ENCODE peak calls at places on chromosome 9, in five cellular contexts. F is SK-N-SH, Y is K562, M is HepG2, K is H1. R is an unnamed sample.

GRCh38 chr9:5492965-5493364 is 17.4 kb upstream of the PDCD1LG2 start:
- DNase-seq in F (no peak), Y (no peak), M (peak; percentile 3), K (no peak), R (no peak)

GRCh38 chr9:93252781-93253530 is 69.0 kb downstream of the WNK2 start:
- DNase-seq in F (no peak), Y (no peak), M (no peak), K (no peak), R (no peak)

GRCh38 chr9:34349324-34349723 is 20.0 kb downstream of the NUDT2 start:
- DNase-seq in F (no peak), Y (no peak), M (no peak), K (no peak), R (no peak)

GRCh38 chr9:69965416-69966145 is 78.1 kb upstream of the MAMDC2 start:
- DNase-seq in F (no peak), Y (no peak), M (no peak), K (no peak), R (no peak)

GRCh38 chr9:26524225-26524624 is 368.4 kb downstream of the CAAP1 start:
- DNase-seq in F (no peak), Y (no peak), M (no peak), K (no peak), R (no peak)

GRCh38 chr9:80177949-80178480 is 606.2 kb downstream of the TLE4 start:
- DNase-seq in F (no peak), Y (no peak), M (no peak), K (no peak), R (no peak)

GRCh38 chr9:116313638-116314037 is 160.0 kb downstream of the PAPPA start:
- DNase-seq in F (no peak), Y (no peak), M (no peak), K (no peak), R (no peak)

GRCh38 chr9:88789785-88790184 is 201.5 kb upstream of the S1PR3 start:
- DNase-seq in F (no peak), Y (no peak), M (no peak), K (no peak), R (no peak)

GRCh38 chr9:6873862-6874261 is 116.1 kb downstream of the KDM4C start:
- DNase-seq in F (no peak), Y (no peak), M (no peak), K (no peak), R (no peak)

GRCh38 chr9:81848472-81848871 is 79.8 kb upstream of the SPATA31D4 start:
- DNase-seq in F (no peak), Y (no peak), M (peak; percentile 7), K (no peak), R (no peak)

GRCh38 chr9:107976767-107977166 is 487.2 kb upstream of the KLF4 start:
- DNase-seq in F (no peak), Y (no peak), M (no peak), K (no peak), R (no peak)

GRCh38 chr9:18726546-18726945 is 252.6 kb downstream of the ADAMTSL1 start:
- DNase-seq in F (no peak), Y (no peak), M (no peak), K (no peak), R (no peak)

GRCh38 chr9:85427749-85428148 is 314.0 kb downstream of the AGTPBP1 start:
- DNase-seq in F (no peak), Y (no peak), M (no peak), K (no peak), R (no peak)

GRCh38 chr9:28598396-28598795 is 1025.1 kb upstream of the C9orf72 start:
- DNase-seq in F (peak; percentile 3), Y (no peak), M (no peak), K (no peak), R (no peak)

GRCh38 chr9:6272229-6272597 is 56.0 kb upstream of the TPD52L3 start:
- DNase-seq in F (no peak), Y (no peak), M (peak; percentile 76), K (no peak), R (no peak)

GRCh38 chr9:17906204-17906840 is 327.5 kb downstream of the SH3GL2 start:
- DNase-seq in F (peak; percentile 17), Y (no peak), M (no peak), K (no peak), R (no peak)

GRCh38 chr9:18020254-18020745 is 441.4 kb downstream of the SH3GL2 start:
- DNase-seq in F (no peak), Y (no peak), M (no peak), K (no peak), R (peak; percentile 26)

GRCh38 chr9:77712533-77713130 is 64.5 kb upstream of the GNA14 start:
- DNase-seq in F (no peak), Y (no peak), M (peak; percentile 20), K (no peak), R (no peak)

GRCh38 chr9:77707696-77708095 is 59.6 kb upstream of the GNA14 start:
- DNase-seq in F (no peak), Y (no peak), M (peak; percentile 62), K (no peak), R (no peak)

GRCh38 chr9:113853333-113853732 is 22.8 kb upstream of the ZNF618 start:
- DNase-seq in F (no peak), Y (peak; percentile 21), M (peak; percentile 28), K (no peak), R (no peak)

GRCh38 chr9:38026021-38026809 is 42.8 kb downstream of the SHB start:
- DNase-seq in F (peak; percentile 47), Y (peak; percentile 66), M (peak; percentile 29), K (no peak), R (no peak)

GRCh38 chr9:129173296-129174101 is 4.6 kb downstream of the IER5L start:
- DNase-seq in F (no peak), Y (no peak), M (no peak), K (no peak), R (no peak)

GRCh38 chr9:112531666-112532282 is 45.1 kb downstream of the KIAA1958 start:
- DNase-seq in F (no peak), Y (no peak), M (peak; percentile 13), K (no peak), R (no peak)

GRCh38 chr9:69951411-69951810 is 92.2 kb upstream of the MAMDC2 start:
- DNase-seq in F (no peak), Y (no peak), M (no peak), K (no peak), R (no peak)

GRCh38 chr9:74960548-74960947 is 7.8 kb upstream of the C9orf40 start:
- DNase-seq in F (no peak), Y (no peak), M (peak; percentile 6), K (no peak), R (peak; percentile 64)

GRCh38 chr9:24296124-24296523 is 249.6 kb downstream of the IZUMO3 start:
- DNase-seq in F (no peak), Y (no peak), M (no peak), K (no peak), R (no peak)

GRCh38 chr9:97705354-97705950 is 8.3 kb upstream of the XPA start:
- DNase-seq in F (no peak), Y (no peak), M (no peak), K (no peak), R (no peak)

GRCh38 chr9:112074250-112075008 is 100.7 kb downstream of the SUSD1 start:
- DNase-seq in F (peak; percentile 53), Y (peak; percentile 79), M (peak; percentile 40), K (no peak), R (peak; percentile 60)

GRCh38 chr9:120852240-120853018 is 9.7 kb upstream of the PSMD5 start:
- DNase-seq in F (no peak), Y (no peak), M (no peak), K (no peak), R (no peak)
- TF ChIP-seq POLR2AphosphoS5 in F (no peak), Y (no peak), M (no peak), K (no peak), R (no peak)

GRCh38 chr9:1200847-1201251 is 150.7 kb downstream of the DMRT2 start:
- DNase-seq in F (no peak), Y (no peak), M (peak; percentile 56), K (no peak), R (no peak)
- TF ChIP-seq GABPA in F (no peak), Y (no peak), M (no peak), K (no peak), R (no peak)

GRCh38 chr9:33105939-33106338 is 29.5 kb upstream of the SMU1 start:
- DNase-seq in F (no peak), Y (no peak), M (no peak), K (no peak), R (no peak)

GRCh38 chr9:33105504-33105903 is 29.0 kb upstream of the SMU1 start:
- DNase-seq in F (no peak), Y (no peak), M (no peak), K (no peak), R (no peak)

GRCh38 chr9:33103381-33104110 is 27.1 kb upstream of the SMU1 start:
- DNase-seq in F (no peak), Y (no peak), M (no peak), K (no peak), R (no peak)

GRCh38 chr9:33102551-33103210 is 26.2 kb upstream of the SMU1 start:
- DNase-seq in F (no peak), Y (no peak), M (no peak), K (no peak), R (no peak)

GRCh38 chr9:33104111-33104415 is 27.6 kb upstream of the SMU1 start:
- DNase-seq in F (no peak), Y (peak; percentile 17), M (no peak), K (no peak), R (no peak)
- H3K27ac ChIP-seq in F (no peak overlapping the region), Y (no peak overlapping the region), M (no peak overlapping the region), K (no peak overlapping the region), R (no peak overlapping the region)

GRCh38 chr9:131379056-131379455 is 14.8 kb upstream of the PRRC2B start:
- DNase-seq in F (no peak), Y (no peak), M (no peak), K (no peak), R (no peak)

GRCh38 chr9:131387394-131387793 is 6.5 kb upstream of the PRRC2B start:
- DNase-seq in F (no peak), Y (no peak), M (no peak), K (no peak), R (no peak)

GRCh38 chr9:131386258-131386657 is 7.6 kb upstream of the PRRC2B start:
- DNase-seq in F (no peak), Y (no peak), M (no peak), K (no peak), R (peak; percentile 36)

GRCh38 chr9:131385296-131385695 is 8.6 kb upstream of the PRRC2B start:
- DNase-seq in F (no peak), Y (no peak), M (no peak), K (no peak), R (no peak)

DNA sequence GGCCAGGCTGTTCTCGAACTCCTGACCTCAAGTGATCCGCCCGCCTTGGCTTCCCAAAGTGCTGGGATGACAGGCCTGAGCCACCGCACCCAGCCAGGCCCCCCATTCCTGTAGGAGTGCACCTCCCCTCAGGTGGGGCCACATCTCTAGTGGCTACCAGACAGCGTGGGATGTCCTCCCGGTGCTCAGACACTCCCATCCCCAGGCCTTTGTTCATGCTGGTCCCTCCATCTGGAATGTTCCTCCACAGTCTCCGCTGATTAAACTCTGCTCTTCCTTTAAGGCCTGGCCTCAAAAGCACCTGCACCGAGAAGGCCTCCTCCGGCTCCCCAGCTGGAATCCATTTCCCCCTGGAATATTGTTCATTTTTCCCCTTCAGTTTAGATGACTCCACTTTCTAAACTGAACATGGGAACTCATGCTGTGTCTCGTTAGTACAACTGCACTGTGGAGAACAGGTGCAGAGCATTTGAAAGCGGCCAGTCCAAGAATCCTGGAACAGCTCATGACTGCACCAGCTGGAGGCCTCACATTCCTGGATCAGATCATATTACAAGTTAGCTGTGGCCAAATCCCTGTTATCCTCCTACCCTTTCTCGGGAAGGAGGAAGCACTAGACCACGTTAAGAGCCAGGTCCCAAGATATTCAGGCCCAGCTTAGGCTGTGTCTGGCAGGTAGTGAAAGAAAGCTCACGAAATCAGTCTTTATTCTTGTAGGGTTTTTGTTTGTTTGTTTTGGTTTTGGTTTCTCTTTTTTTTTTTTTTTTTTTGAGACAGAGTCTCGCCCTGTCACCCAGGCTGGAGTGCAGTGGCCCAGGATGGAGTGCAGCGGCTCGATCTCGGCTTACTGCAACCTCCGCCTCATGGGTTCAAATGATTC is 10.8 kb upstream of the PRRC2B start:
- DNase-seq in F (no peak), Y (no peak), M (peak; percentile 68), K (no peak), R (no peak)
- TF ChIP-seq POLR2AphosphoS5 in F (no peak), Y (no peak), M (no peak), K (no peak), R (no peak)

R was measured in HL-60.